ENCODE peak calls at places on chromosomes 4 and X, in four cellular contexts. D, P, B and M are unnamed samples.

GRCh38 chrX:152899874-152900719 is 2.2 kb downstream of the ZNF185 start:
- DNase-seq in D (no peak), P (no peak), B (no peak), M (no peak)

GRCh38 chr4:122099896-122100295 is 52.2 kb upstream of the BLTP1 start:
- DNase-seq in D (no peak), P (no peak), B (no peak), M (no peak)

GRCh38 chrX:134654398-134655012 is 3.8 kb downstream of the PLAC1 start:
- DNase-seq in D (no peak), P (no peak), B (no peak), M (no peak)

GRCh38 chr4:150181536-150181935 is 103.3 kb downstream of the DCLK2 start:
- DNase-seq in D (no peak), P (no peak), B (no peak), M (peak; percentile 62)

GRCh38 chrX:72105436-72105835 is 26.3 kb downstream of the RTL5 start:
- DNase-seq in D (no peak), P (no peak), B (no peak), M (no peak)

GRCh38 chr4:128379860-128380259 is 92.2 kb upstream of the PGRMC2 start:
- DNase-seq in D (peak; percentile 52), P (peak; percentile 52), B (no peak), M (peak; percentile 42)

GRCh38 chrX:3663576-3664290 is 49.7 kb downstream of the PRKX start:
- DNase-seq in D (no peak), P (no peak), B (no peak), M (no peak)

GRCh38 chrX:45306794-45307193 is 106.1 kb upstream of the DIPK2B start:
- DNase-seq in D (no peak), P (no peak), B (no peak), M (no peak)

GRCh38 chrX:13482764-13483552 is 86.4 kb upstream of the EGFL6 start:
- DNase-seq in D (no peak), P (no peak), B (no peak), M (no peak)

GRCh38 chr4:138178566-138178965 is 63.6 kb downstream of the SLC7A11 start:
- DNase-seq in D (no peak), P (no peak), B (no peak), M (no peak)

GRCh38 chr4:40455340-40455902 is 120.3 kb downstream of the CHRNA9 start:
- DNase-seq in D (no peak), P (no peak), B (peak; percentile 46), M (no peak)

GRCh38 chrX:108735680-108736508 is 469 bp downstream of the IRS4 start:
- DNase-seq in D (no peak), P (peak; percentile 20), B (no peak), M (no peak)

GRCh38 chrX:56462389-56462788 is 101.0 kb upstream of the UBQLN2 start:
- DNase-seq in D (no peak), P (no peak), B (no peak), M (no peak)

GRCh38 chr4:111961806-111962205 is 183.4 kb upstream of the FAM241A start:
- DNase-seq in D (no peak), P (no peak), B (no peak), M (no peak)

GRCh38 chrX:20059467-20060128 is 57.1 kb downstream of the MAP7D2 start:
- DNase-seq in D (no peak), P (no peak), B (no peak), M (no peak)

GRCh38 chr4:53098681-53099121 is 236.6 kb downstream of the RASL11B start:
- DNase-seq in D (no peak), P (no peak), B (no peak), M (no peak)

GRCh38 chrX:54042609-54043010 is 1.7 kb downstream of the PHF8 start:
- DNase-seq in D (peak; percentile 59), P (peak; percentile 54), B (peak; percentile 32), M (peak; percentile 19)

GRCh38 chrX:128992107-128992971 is 531.0 kb downstream of the SMARCA1 start:
- DNase-seq in D (peak; percentile 37), P (no peak), B (no peak), M (no peak)

GRCh38 chr4:138399041-138399440 is 156.9 kb upstream of the SLC7A11 start:
- DNase-seq in D (no peak), P (no peak), B (no peak), M (no peak)

GRCh38 chr4:110624016-110624770 is 1.3 kb upstream of the PITX2 start:
- DNase-seq in D (no peak), P (no peak), B (no peak), M (no peak)

GRCh38 chr4:110624904-110625494 is 2.1 kb upstream of the PITX2 start:
- DNase-seq in D (no peak), P (no peak), B (no peak), M (no peak)

GRCh38 chr4:110626532-110627153 is 3.8 kb upstream of the PITX2 start:
- DNase-seq in D (peak; percentile 63), P (no peak), B (no peak), M (no peak)

GRCh38 chr4:110623710-110624015 is 786 bp upstream of the PITX2 start:
- DNase-seq in D (no peak), P (no peak), B (no peak), M (no peak)

GRCh38 chr4:110625593-110626292 is 2.9 kb upstream of the PITX2 start:
- DNase-seq in D (no peak), P (no peak), B (no peak), M (no peak)
- H3K27me3 ChIP-seq in D (peaks cover 89% of the 10 kb centered on the region), P (no peaks in the 10 kb centered on the region), B (peaks cover 9% of the 10 kb centered on the region), M (peaks cover 100% of the 10 kb centered on the region)

DNA sequence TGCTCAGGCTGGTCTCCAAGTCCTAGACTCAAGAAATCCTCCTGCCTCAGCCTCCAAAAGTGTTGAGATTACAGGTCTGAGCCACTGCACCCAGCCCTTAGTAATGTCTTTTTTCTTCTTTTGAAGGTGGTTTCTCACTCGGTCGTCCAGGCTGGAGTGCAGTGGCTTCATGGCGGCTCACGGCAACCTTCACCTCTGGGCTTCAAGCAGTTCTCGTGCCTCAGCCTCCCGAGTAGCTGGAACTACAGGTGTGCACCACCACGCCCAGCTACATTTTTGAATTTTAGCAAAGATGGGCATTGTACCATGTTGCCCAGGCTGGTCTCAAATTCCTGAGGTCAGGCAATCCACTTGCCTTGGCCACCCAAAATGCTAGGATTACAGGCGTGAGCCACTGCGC is 32.3 kb upstream of the ASMTL start:
- DNase-seq in D (no peak), P (no peak), B (no peak), M (no peak)
- H3K4me1 ChIP-seq in D (peaks cover 2% of the 10 kb centered on the region), P (no peaks in the 10 kb centered on the region), B (peaks cover 11% of the 10 kb centered on the region), M (peaks cover 26% of the 10 kb centered on the region)

GRCh38 chr4:29289118-29289517 is 1431.1 kb upstream of the PCDH7 start:
- DNase-seq in D (no peak), P (no peak), B (no peak), M (no peak)
- H3K27me3 ChIP-seq in D (no peaks in the 10 kb centered on the region), P (no peaks in the 10 kb centered on the region), B (no peaks in the 10 kb centered on the region), M (no peaks in the 10 kb centered on the region)

GRCh38 chr4:38178666-38178995 is 218.4 kb downstream of the PTTG2 start:
- DNase-seq in D (no peak), P (no peak), B (no peak), M (no peak)

GRCh38 chr4:38177792-38178665 is 217.8 kb downstream of the PTTG2 start:
- DNase-seq in D (no peak), P (peak; percentile 40), B (peak; percentile 83), M (peak; percentile 48)

GRCh38 chr4:38179690-38180299 is 219.6 kb downstream of the PTTG2 start:
- DNase-seq in D (peak; percentile 69), P (peak; percentile 85), B (peak; percentile 80), M (peak; percentile 49)

GRCh38 chr4:38174811-38175210 is 214.6 kb downstream of the PTTG2 start:
- DNase-seq in D (no peak), P (no peak), B (no peak), M (no peak)

DNA sequence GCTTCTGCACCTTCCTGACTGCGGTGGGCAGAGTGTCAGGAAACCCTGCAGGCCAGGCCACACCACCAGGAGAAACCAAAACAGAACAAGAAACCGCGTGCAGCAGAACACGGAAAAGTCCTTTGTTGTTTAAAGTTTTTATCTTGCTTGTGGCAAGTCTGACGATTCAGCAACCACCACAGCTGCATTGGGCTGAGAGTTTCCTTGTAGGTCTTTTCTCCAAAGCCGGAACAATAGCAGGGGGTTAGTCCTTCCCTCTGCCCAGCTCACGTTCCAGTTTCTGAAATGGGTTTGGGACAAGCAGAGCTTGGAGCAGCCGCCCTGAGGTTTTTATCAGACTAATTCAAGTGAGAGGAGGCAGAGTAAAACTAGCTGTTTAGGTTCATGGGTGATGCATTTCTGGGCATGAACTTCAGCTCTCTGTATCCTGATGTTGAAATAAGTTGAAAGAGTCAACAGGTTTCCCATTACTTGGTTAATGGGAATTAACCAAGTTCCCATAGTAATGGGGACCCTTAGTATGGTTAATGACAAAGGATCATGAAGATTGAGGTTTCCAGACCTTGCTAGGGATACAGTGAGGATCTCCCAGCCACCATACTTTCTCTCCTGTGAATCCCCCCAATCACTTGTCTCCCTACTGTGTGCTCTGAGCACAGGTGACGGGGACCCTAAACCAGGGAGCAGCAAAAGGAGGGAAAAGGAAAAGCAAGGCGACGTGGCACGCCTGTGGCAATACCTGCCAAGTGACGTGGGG is 217.0 kb downstream of the PTTG2 start:
- DNase-seq in D (no peak), P (peak; percentile 35), B (peak; percentile 31), M (no peak)
- H3K4me1 ChIP-seq in D (no peaks in the 10 kb centered on the region), P (peaks cover 4% of the 10 kb centered on the region), B (peaks cover 2% of the 10 kb centered on the region), M (peaks cover 11% of the 10 kb centered on the region)

DNA sequence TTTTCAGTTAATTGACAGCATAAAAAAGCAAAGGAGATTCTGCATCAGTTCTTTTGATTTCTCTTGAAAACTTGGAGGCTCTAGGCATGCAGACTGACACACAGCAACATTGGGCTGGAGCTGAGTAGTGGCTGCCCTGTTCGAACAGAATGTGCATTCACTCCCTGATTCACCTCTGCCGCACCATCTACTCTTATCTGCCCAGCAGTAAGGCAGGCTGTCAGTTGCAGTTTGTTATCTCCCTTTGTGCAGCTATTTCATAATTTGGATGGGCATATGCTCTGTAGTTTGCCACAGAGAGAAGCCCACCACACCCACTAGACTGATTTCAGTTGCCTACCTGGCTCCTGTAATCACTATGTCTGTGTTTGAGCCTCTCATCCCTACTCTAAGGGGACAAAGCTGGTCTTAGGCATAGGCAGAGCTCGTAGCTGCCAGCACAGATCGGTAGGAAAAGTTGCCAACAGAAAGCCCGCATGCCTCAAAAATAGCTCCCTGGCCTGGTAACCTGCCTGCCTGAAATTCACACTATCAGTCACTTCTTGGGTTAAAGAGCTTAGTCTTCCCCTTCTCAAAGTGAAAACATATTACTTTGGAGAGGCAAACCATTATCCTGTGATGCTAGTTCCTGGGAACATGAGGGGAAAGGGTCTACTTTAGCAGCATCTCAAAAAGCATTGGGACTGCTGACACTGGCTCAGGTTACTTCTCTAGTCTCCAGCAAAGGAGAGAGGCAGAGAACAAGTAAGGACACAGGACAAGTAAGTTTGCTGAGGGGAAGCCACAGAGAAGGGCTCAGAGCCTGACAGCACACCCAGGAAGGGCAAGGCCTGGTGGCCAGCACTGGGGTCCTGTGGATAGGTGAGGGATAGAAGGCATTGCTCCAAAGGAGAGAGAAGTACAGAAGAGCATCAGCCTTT is 75.9 kb upstream of the TMEM164 start:
- DNase-seq in D (no peak), P (no peak), B (no peak), M (peak; percentile 4)
- H3K27me3 ChIP-seq in D (no peaks in the 10 kb centered on the region), P (no peaks in the 10 kb centered on the region), B (peaks cover 2% of the 10 kb centered on the region), M (no peaks in the 10 kb centered on the region)

DNA sequence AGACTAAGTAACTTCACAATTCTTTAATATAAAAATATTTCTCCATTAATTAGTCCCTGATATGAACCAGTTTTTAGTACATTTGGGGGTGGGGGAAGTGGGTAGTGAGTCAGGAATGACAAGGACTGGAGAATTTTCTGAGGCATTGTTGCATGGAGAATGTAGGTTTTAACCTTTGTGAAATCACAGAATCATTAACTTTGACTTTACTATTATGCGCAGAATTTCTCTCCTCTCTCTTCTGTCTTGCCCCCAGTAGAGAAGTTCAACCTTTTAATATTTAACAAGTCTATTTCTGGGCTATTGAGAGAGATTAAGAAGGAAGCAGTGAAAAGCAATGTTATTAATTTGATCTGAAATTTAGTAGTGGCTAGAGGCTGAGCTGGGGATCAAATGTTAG is 597.0 kb downstream of the PCDH18 start:
- DNase-seq in D (no peak), P (no peak), B (no peak), M (no peak)
- H3K4me1 ChIP-seq in D (no peaks in the 10 kb centered on the region), P (no peaks in the 10 kb centered on the region), B (no peaks in the 10 kb centered on the region), M (no peaks in the 10 kb centered on the region)